ENCODE peak calls at places on chromosome 18, in six cellular contexts. G is GF-D8; K is fibroblast of lung; X is hypothalamus; H is caudate nucleus; E is activated effector memory CD4-positive, alpha-beta T cell treated with Interleukin-2 at 50 U/mL for 16 hours. Q is an unnamed sample.

GRCh38 chr18:54261894-54262293 is 7.4 kb upstream of the POLI start:
- DNase-seq in X (no peak), G (no peak), H (no peak), E (no peak), K (no peak), Q (no peak)

GRCh38 chr18:35982404-35983114 is 10.1 kb downstream of the RMP24 start:
- DNase-seq in K (peak; percentile 70), G (no peak), H (no peak), X (no peak), E (no peak), Q (no peak)

GRCh38 chr18:79317718-79318117 is 78.0 kb upstream of the NFATC1 start:
- DNase-seq in K (no peak), G (no peak), X (no peak), H (no peak), E (no peak), Q (no peak)

GRCh38 chr18:62617793-62618591 is 95.2 kb downstream of the ZCCHC2 start:
- DNase-seq in G (no peak), E (no peak), H (no peak), X (no peak), K (no peak), Q (no peak)

GRCh38 chr18:58674863-58675472 is 3.7 kb downstream of the MALT1 start:
- DNase-seq in K (peak; percentile 66), X (no peak), H (no peak), G (no peak), E (no peak), Q (no peak)

GRCh38 chr18:47730795-47731194 is 199.7 kb downstream of the SMAD2 start:
- DNase-seq in E (no peak), X (no peak), G (no peak), H (no peak), K (no peak), Q (no peak)

GRCh38 chr18:12085136-12085535 is 8.5 kb upstream of the ANKRD62 start:
- DNase-seq in E (no peak), H (no peak), X (no peak), G (no peak), K (no peak), Q (no peak)

GRCh38 chr18:67517224-67517765 is 775 bp upstream of the DSEL start:
- DNase-seq in G (no peak), E (no peak), K (no peak), X (no peak), H (no peak), Q (no peak)

GRCh38 chr18:76619342-76620315 is 124.6 kb upstream of the ZNF516 start:
- DNase-seq in G (peak; percentile 42), X (peak; percentile 25), E (no peak), H (no peak), K (peak; percentile 88), Q (no peak)